ENCODE peak calls at places on chromosomes 4 and X, in seven cellular contexts. L is Ammon's horn; R is activated CD4-positive, alpha-beta T cell treated with anti-CD3 and anti-CD28 coated beads for 48 hours; H is body of pancreas; G is GM23338; B is T-cell; D is activated T-helper 1 cell treated with anti-CD3 and anti-CD28 coated beads, Interleukin-2, amount 50 U/mL, for 16 hours. J is an unnamed sample.

GRCh38 chr4:52864816-52865215 is 2.7 kb downstream of the RASL11B start:
- DNase-seq in L (no peak), R (no peak), H (no peak), G (no peak), B (no peak), D (no peak), J (no peak)

GRCh38 chrX:123425471-123425870 is 241.4 kb downstream of the GRIA3 start:
- DNase-seq in L (no peak), R (no peak), H (no peak), G (no peak), B (no peak), D (no peak), J (no peak)

GRCh38 chrX:67693928-67694327 is 150.1 kb downstream of the AR start:
- DNase-seq in L (no peak), R (no peak), H (no peak), G (no peak), B (no peak), D (no peak), J (no peak)

GRCh38 chr4:184817494-184818215 is 8.1 kb downstream of the ACSL1 start:
- DNase-seq in L (no peak), R (no peak), H (no peak), G (no peak), B (no peak), D (no peak), J (no peak)

GRCh38 chr4:153067376-153067775 is 131.3 kb downstream of the FHDC1 start:
- DNase-seq in L (no peak), R (no peak), H (no peak), G (peak; percentile 30), B (no peak), D (no peak), J (no peak)

GRCh38 chrX:17007134-17007768 is 60.8 kb downstream of the REPS2 start:
- DNase-seq in L (peak; percentile 31), R (no peak), H (peak; percentile 28), G (peak; percentile 44), B (no peak), D (no peak), J (no peak)

GRCh38 chrX:28016823-28017222 is 35.6 kb upstream of the DCAF8L1 start:
- DNase-seq in L (no peak), R (no peak), H (no peak), G (no peak), B (no peak), D (no peak), J (no peak)

GRCh38 chr4:86935833-86936721 is 1.3 kb downstream of the AFF1 start:
- DNase-seq in L (peak; percentile 20), R (peak; percentile 84), H (peak; percentile 75), G (peak; percentile 91), B (peak; percentile 64), D (peak; percentile 46), J (peak; percentile 53)

J was measured in stimulated activated CD8-positive, alpha-beta memory T cell treated with anti-CD3 and anti-CD28 coated beads, Interleukin-7, amount 100 ng/mL, for 1 hour.